ENCODE peak calls at places on chromosomes 1 and 21, in nine cellular contexts. B, V, Z, O, C, H, W, I and J are unnamed samples.

GRCh38 chr1:214289574-214290272 is 8.8 kb downstream of the SMYD2 start:
- DNase-seq in B (no peak), O (no peak), C (no peak), W (no peak), V (no peak), H (no peak), I (no peak), Z (no peak), J (no peak)

GRCh38 chr1:115116511-115116910 is 27.2 kb upstream of the TSPAN2 start:
- DNase-seq in I (no peak), B (no peak), O (no peak), H (no peak), C (no peak), V (no peak), Z (no peak), W (no peak), J (no peak)

GRCh38 chr1:154453577-154454352 is 48.3 kb upstream of the TDRD10 start:
- DNase-seq in V (no peak), Z (peak; percentile 89), B (no peak), W (no peak), H (no peak), I (no peak), C (no peak), O (no peak), J (no peak)

GRCh38 chr21:15275615-15276228 is 210.9 kb upstream of the NRIP1 start:
- DNase-seq in C (no peak), B (no peak), W (no peak), O (no peak), V (no peak), Z (no peak), I (no peak), H (no peak), J (no peak)

GRCh38 chr1:43438576-43439120 is 15.1 kb downstream of the HYI start:
- DNase-seq in H (peak; percentile 13), W (no peak), B (no peak), Z (no peak), C (no peak), V (peak; percentile 10), O (no peak), I (no peak), J (no peak)

GRCh38 chr1:92461364-92462097 is 25.2 kb downstream of the GFI1 start:
- DNase-seq in W (no peak), Z (no peak), C (no peak), H (no peak), I (no peak), V (no peak), B (no peak), O (no peak), J (no peak)

GRCh38 chr1:244326757-244327156 is 125.0 kb downstream of the ADSS2 start:
- DNase-seq in W (no peak), I (no peak), O (no peak), B (no peak), V (no peak), C (no peak), Z (no peak), H (no peak), J (no peak)

GRCh38 chr1:234322979-234323378 is 50.3 kb upstream of the COA6 start:
- DNase-seq in H (no peak), B (peak; percentile 32), Z (no peak), I (peak; percentile 42), O (no peak), V (no peak), W (peak; percentile 38), C (no peak), J (no peak)

GRCh38 chr1:87279966-87280535 is 48.6 kb upstream of the LMO4 start:
- DNase-seq in V (no peak), Z (no peak), B (no peak), I (no peak), C (no peak), W (no peak), H (no peak), O (no peak), J (no peak)

GRCh38 chr1:238123201-238123600 is 232.5 kb upstream of the ZP4 start:
- DNase-seq in O (no peak), I (no peak), W (no peak), B (no peak), C (no peak), V (no peak), H (no peak), Z (no peak), J (no peak)

GRCh38 chr21:32056791-32057190 is 184.0 kb downstream of the HUNK start:
- DNase-seq in Z (no peak), B (no peak), I (no peak), W (no peak), C (no peak), V (no peak), H (no peak), O (no peak), J (no peak)

GRCh38 chr1:56469640-56470371 is 109.6 kb downstream of the PLPP3 start:
- DNase-seq in B (no peak), V (no peak), W (no peak), O (no peak), H (no peak), Z (peak; percentile 58), C (no peak), I (no peak), J (no peak)

GRCh38 chr21:44880762-44881585 is 7.5 kb upstream of the PTTG1IP start:
- DNase-seq in O (no peak), H (no peak), C (peak; percentile 29), Z (peak; percentile 83), W (no peak), I (no peak), V (no peak), B (no peak), J (no peak)

GRCh38 chr21:32200029-32200428 is 78.8 kb downstream of the MIS18A start:
- DNase-seq in O (no peak), Z (no peak), H (no peak), I (no peak), V (no peak), B (no peak), C (no peak), W (no peak), J (no peak)

GRCh38 chr1:1091344-1092148 is 17.4 kb upstream of the RNF223 start:
- DNase-seq in V (no peak), H (no peak), C (no peak), B (no peak), Z (no peak), I (no peak), W (no peak), O (no peak), J (no peak)

GRCh38 chr1:13450204-13450603 is 40.0 kb downstream of the PRAMEF20 start:
- DNase-seq in W (no peak), H (no peak), B (no peak), Z (no peak), O (no peak), C (no peak), V (no peak), I (no peak), J (no peak)

GRCh38 chr1:13456894-13457532 is 46.8 kb downstream of the PRAMEF20 start:
- DNase-seq in V (no peak), I (no peak), Z (no peak), C (no peak), B (no peak), H (no peak), O (no peak), W (peak; percentile 14), J (no peak)

DNA sequence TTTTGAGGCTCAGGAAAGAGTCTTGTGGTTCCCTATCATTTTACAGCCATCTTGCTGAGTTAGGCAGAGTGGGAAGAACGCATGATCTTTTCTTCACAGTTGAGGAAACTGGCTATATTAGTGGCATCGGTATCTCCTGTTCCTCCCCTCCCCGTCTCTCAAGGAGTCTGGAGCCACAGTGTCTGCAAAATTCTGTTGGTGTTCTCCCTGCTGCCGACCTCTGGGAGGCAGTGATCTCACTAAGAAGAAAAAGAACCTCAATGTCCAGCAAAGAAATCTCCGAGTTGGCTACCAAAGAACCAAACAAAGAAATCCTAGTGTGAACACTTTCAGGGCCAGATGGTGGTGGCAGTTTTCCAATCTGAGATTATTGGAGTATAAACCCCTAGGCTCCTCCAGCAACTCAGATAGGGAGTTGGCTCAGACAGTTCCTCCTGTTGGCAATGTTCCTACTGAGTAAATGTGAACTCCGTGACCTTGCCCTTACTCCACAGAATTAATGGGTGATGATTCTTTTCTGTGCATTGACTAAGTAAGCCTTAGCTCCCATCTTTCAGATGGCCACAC is 41.2 kb downstream of the PRAMEF20 start:
- DNase-seq in B (no peak), V (no peak), W (no peak), C (no peak), I (no peak), Z (no peak), O (no peak), H (no peak), J (no peak)
- H3K4me3 ChIP-seq in B (no peak overlapping the region), V (no peak overlapping the region), W (no peak overlapping the region), C (no peak overlapping the region), I (no peak overlapping the region), Z (no peak overlapping the region), O (no peak overlapping the region), H (no peak overlapping the region), J (no peak overlapping the region)

GRCh38 chr1:30757196-30757949 is at the start of gene LAPTM5:
- DNase-seq in H (no peak), I (peak; percentile 52), V (no peak), O (no peak), B (peak; percentile 64), C (peak; percentile 44), Z (peak; percentile 79), W (peak; percentile 65), J (peak; percentile 66)
- H3K4me3 ChIP-seq in H (no peak within 1 kb of the TSS), I (peak within 1 kb of the TSS; percentile 96), V (no peak within 1 kb of the TSS), O (peak within 1 kb of the TSS; percentile 39), B (peak within 1 kb of the TSS; percentile 23), C (peak within 1 kb of the TSS; percentile 9), Z (no peak within 1 kb of the TSS), W (peak within 1 kb of the TSS; percentile 42), J (peak within 1 kb of the TSS; percentile 74)

GRCh38 chr1:32755810-32756159 is 53.2 kb upstream of the SYNC start:
- DNase-seq in W (no peak), H (no peak), B (no peak), O (no peak), V (no peak), Z (no peak), C (no peak), I (no peak), J (no peak)
- H3K4me3 ChIP-seq in W (no peak overlapping the region), H (no peak overlapping the region), B (no peak overlapping the region), O (no peak overlapping the region), V (no peak overlapping the region), Z (no peak overlapping the region), C (no peak overlapping the region), I (no peak overlapping the region), J (no peak overlapping the region)

DNA sequence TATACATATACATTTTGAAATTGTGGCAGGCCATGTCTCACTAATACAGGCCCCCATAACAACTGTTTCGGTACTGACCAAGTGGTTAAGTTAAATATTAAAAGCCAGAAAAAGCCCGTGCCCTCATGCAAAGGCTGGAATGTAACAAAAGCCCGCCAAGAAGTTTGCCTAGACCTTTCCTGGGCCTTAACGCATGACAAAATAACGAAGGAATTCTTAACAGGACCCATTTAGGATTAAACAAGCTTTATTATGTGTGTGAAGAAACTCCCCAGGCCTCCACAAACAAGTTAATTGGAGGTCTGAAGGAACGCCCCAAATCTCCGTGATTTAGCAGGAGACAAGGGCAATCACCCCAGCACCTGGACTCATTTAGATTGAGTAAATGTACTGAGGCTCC is 42.4 kb downstream of the TNFSF4 start:
- DNase-seq in B (no peak), I (no peak), O (no peak), H (no peak), V (no peak), C (no peak), Z (no peak), W (no peak), J (no peak)
- H3K4me3 ChIP-seq in B (no peak overlapping the region), I (no peak overlapping the region), O (no peak overlapping the region), H (no peak overlapping the region), V (no peak overlapping the region), C (no peak overlapping the region), Z (no peak overlapping the region), W (no peak overlapping the region), J (no peak overlapping the region)